ENCODE peak calls at places on chromosome 3, in nine cellular contexts. One of them, this sample, is unnamed.

GRCh38 chr3:170523248-170523647 is 62.6 kb downstream of the SLC7A14 start:
- DNase-seq in aorta: no peak
- DNase-seq in sigmoid colon: no peak
- DNase-seq in CD8-positive, alpha-beta T cell: no peak
- DNase-seq in body of pancreas: no peak
- DNase-seq in psoas muscle: no peak
- DNase-seq in colonic mucosa: no peak
- DNase-seq in tibial nerve: no peak
- DNase-seq in small intestine: no peak
- DNase-seq in this sample: no peak

GRCh38 chr3:196149922-196150321 is 61.3 kb downstream of the ZDHHC19 start:
- DNase-seq in tibial nerve: no peak
- DNase-seq in small intestine: no peak
- DNase-seq in aorta: peak; percentile 12
- DNase-seq in sigmoid colon: no peak
- DNase-seq in colonic mucosa: no peak
- DNase-seq in psoas muscle: no peak
- DNase-seq in CD8-positive, alpha-beta T cell: no peak
- DNase-seq in body of pancreas: no peak
- DNase-seq in this sample: no peak

GRCh38 chr3:40780341-40780800 is 255.6 kb downstream of the ZNF621 start:
- DNase-seq in psoas muscle: peak; percentile 85
- DNase-seq in aorta: peak; percentile 92
- DNase-seq in colonic mucosa: peak; percentile 36
- DNase-seq in body of pancreas: peak; percentile 73
- DNase-seq in small intestine: no peak
- DNase-seq in tibial nerve: peak; percentile 66
- DNase-seq in CD8-positive, alpha-beta T cell: no peak
- DNase-seq in sigmoid colon: peak; percentile 92
- DNase-seq in this sample: peak; percentile 69

GRCh38 chr3:46455231-46456115 is 9.2 kb downstream of the LTF start:
- DNase-seq in sigmoid colon: no peak
- DNase-seq in aorta: no peak
- DNase-seq in psoas muscle: no peak
- DNase-seq in body of pancreas: no peak
- DNase-seq in colonic mucosa: no peak
- DNase-seq in CD8-positive, alpha-beta T cell: no peak
- DNase-seq in tibial nerve: no peak
- DNase-seq in small intestine: no peak
- DNase-seq in this sample: no peak

GRCh38 chr3:153958635-153959320 is 162.4 kb upstream of the ARHGEF26 start:
- DNase-seq in psoas muscle: no peak
- DNase-seq in small intestine: no peak
- DNase-seq in colonic mucosa: no peak
- DNase-seq in CD8-positive, alpha-beta T cell: no peak
- DNase-seq in tibial nerve: no peak
- DNase-seq in sigmoid colon: no peak
- DNase-seq in body of pancreas: no peak
- DNase-seq in aorta: no peak
- DNase-seq in this sample: no peak

GRCh38 chr3:29335438-29335837 is 54.6 kb downstream of the RBMS3 start:
- DNase-seq in colonic mucosa: peak; percentile 44
- DNase-seq in psoas muscle: peak; percentile 59
- DNase-seq in aorta: peak; percentile 91
- DNase-seq in tibial nerve: peak; percentile 64
- DNase-seq in CD8-positive, alpha-beta T cell: no peak
- DNase-seq in small intestine: peak; percentile 11
- DNase-seq in sigmoid colon: peak; percentile 92
- DNase-seq in body of pancreas: peak; percentile 76
- DNase-seq in this sample: peak; percentile 90

GRCh38 chr3:134797816-134798451 is 2.9 kb downstream of the EPHB1 start:
- DNase-seq in tibial nerve: no peak
- DNase-seq in small intestine: no peak
- DNase-seq in body of pancreas: no peak
- DNase-seq in psoas muscle: no peak
- DNase-seq in colonic mucosa: no peak
- DNase-seq in sigmoid colon: no peak
- DNase-seq in aorta: no peak
- DNase-seq in CD8-positive, alpha-beta T cell: no peak
- DNase-seq in this sample: peak; percentile 22

GRCh38 chr3:60314064-60314463 is 937.2 kb downstream of the FHIT start:
- DNase-seq in CD8-positive, alpha-beta T cell: no peak
- DNase-seq in body of pancreas: no peak
- DNase-seq in small intestine: peak; percentile 61
- DNase-seq in tibial nerve: no peak
- DNase-seq in colonic mucosa: no peak
- DNase-seq in sigmoid colon: no peak
- DNase-seq in psoas muscle: no peak
- DNase-seq in aorta: no peak
- DNase-seq in this sample: no peak

GRCh38 chr3:129942296-129942695 is 32.2 kb upstream of the TRH start:
- DNase-seq in CD8-positive, alpha-beta T cell: no peak
- DNase-seq in tibial nerve: peak; percentile 74
- DNase-seq in psoas muscle: peak; percentile 44
- DNase-seq in small intestine: peak; percentile 26
- DNase-seq in colonic mucosa: peak; percentile 51
- DNase-seq in body of pancreas: peak; percentile 37
- DNase-seq in aorta: no peak
- DNase-seq in sigmoid colon: no peak
- DNase-seq in this sample: peak; percentile 44

GRCh38 chr3:30644615-30645014 is 38.2 kb downstream of the TGFBR2 start:
- DNase-seq in tibial nerve: peak; percentile 97
- DNase-seq in sigmoid colon: peak; percentile 92
- DNase-seq in colonic mucosa: peak; percentile 48
- DNase-seq in CD8-positive, alpha-beta T cell: peak; percentile 26
- DNase-seq in aorta: peak; percentile 53
- DNase-seq in small intestine: peak; percentile 49
- DNase-seq in body of pancreas: peak; percentile 47
- DNase-seq in psoas muscle: peak; percentile 38
- DNase-seq in this sample: peak; percentile 43

GRCh38 chr3:153032891-153033290 is 129.1 kb upstream of the RAP2B start:
- DNase-seq in sigmoid colon: no peak
- DNase-seq in body of pancreas: no peak
- DNase-seq in CD8-positive, alpha-beta T cell: no peak
- DNase-seq in small intestine: no peak
- DNase-seq in aorta: no peak
- DNase-seq in tibial nerve: no peak
- DNase-seq in colonic mucosa: no peak
- DNase-seq in psoas muscle: no peak
- DNase-seq in this sample: no peak

GRCh38 chr3:168659015-168659414 is 563.3 kb upstream of the GOLIM4 start:
- DNase-seq in tibial nerve: no peak
- DNase-seq in body of pancreas: no peak
- DNase-seq in CD8-positive, alpha-beta T cell: no peak
- DNase-seq in small intestine: no peak
- DNase-seq in psoas muscle: no peak
- DNase-seq in sigmoid colon: no peak
- DNase-seq in aorta: no peak
- DNase-seq in colonic mucosa: no peak
- DNase-seq in this sample: no peak

GRCh38 chr3:16907245-16907644 is 22.5 kb downstream of the PLCL2 start:
- DNase-seq in sigmoid colon: no peak
- DNase-seq in CD8-positive, alpha-beta T cell: no peak
- DNase-seq in small intestine: no peak
- DNase-seq in tibial nerve: no peak
- DNase-seq in colonic mucosa: no peak
- DNase-seq in aorta: no peak
- DNase-seq in psoas muscle: no peak
- DNase-seq in body of pancreas: no peak
- DNase-seq in this sample: no peak

DNA sequence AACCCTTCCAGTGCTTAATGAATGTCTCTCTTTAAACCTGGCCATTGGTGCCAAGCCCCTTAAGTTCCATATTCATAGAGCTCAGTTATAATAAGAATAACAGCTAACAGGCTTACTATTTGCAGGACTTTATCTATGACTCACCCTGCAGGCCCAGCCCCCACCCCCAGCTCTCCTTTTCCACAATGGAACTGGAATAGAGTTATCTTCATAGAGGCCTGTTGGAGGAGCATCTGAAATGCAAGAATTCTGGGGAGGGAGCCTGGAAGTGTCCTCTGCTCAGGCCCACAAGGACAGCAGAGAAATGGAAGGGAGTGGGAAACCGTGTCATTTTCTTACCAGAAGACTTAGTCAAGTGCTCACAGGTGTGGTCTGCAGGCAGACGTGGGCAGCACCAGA is 52.8 kb downstream of the SEMA5B start:
- DNase-seq in small intestine: no peak
- DNase-seq in tibial nerve: no peak
- DNase-seq in body of pancreas: no peak
- DNase-seq in aorta: peak; percentile 81
- DNase-seq in sigmoid colon: peak; percentile 75
- DNase-seq in CD8-positive, alpha-beta T cell: no peak
- DNase-seq in psoas muscle: no peak
- DNase-seq in colonic mucosa: no peak
- DNase-seq in this sample: no peak
- H3K4me1 ChIP-seq in small intestine: no peaks in the 10 kb centered on the region
- H3K4me1 ChIP-seq in tibial nerve: peaks cover 39% of the 10 kb centered on the region
- H3K4me1 ChIP-seq in body of pancreas: no peaks in the 10 kb centered on the region
- H3K4me1 ChIP-seq in aorta: no peaks in the 10 kb centered on the region
- H3K4me1 ChIP-seq in sigmoid colon: peaks cover 45% of the 10 kb centered on the region
- H3K4me1 ChIP-seq in CD8-positive, alpha-beta T cell: peaks cover 8% of the 10 kb centered on the region
- H3K4me1 ChIP-seq in psoas muscle: peaks cover 8% of the 10 kb centered on the region
- H3K4me1 ChIP-seq in colonic mucosa: no peaks in the 10 kb centered on the region
- H3K4me1 ChIP-seq in this sample: peaks cover 4% of the 10 kb centered on the region

GRCh38 chr3:4495294-4496110 is 2.4 kb downstream of the ITPR1 start:
- DNase-seq in tibial nerve: no peak
- DNase-seq in CD8-positive, alpha-beta T cell: no peak
- DNase-seq in aorta: no peak
- DNase-seq in small intestine: no peak
- DNase-seq in psoas muscle: no peak
- DNase-seq in colonic mucosa: no peak
- DNase-seq in sigmoid colon: no peak
- DNase-seq in body of pancreas: no peak
- DNase-seq in this sample: no peak

GRCh38 chr3:4492240-4493007 is 724 bp upstream of the ITPR1 start:
- DNase-seq in colonic mucosa: peak; percentile 56
- DNase-seq in small intestine: peak; percentile 62
- DNase-seq in tibial nerve: peak; percentile 30
- DNase-seq in CD8-positive, alpha-beta T cell: peak; percentile 43
- DNase-seq in body of pancreas: peak; percentile 52
- DNase-seq in sigmoid colon: peak; percentile 86
- DNase-seq in psoas muscle: peak; percentile 49
- DNase-seq in aorta: peak; percentile 76
- DNase-seq in this sample: peak; percentile 60

GRCh38 chr3:4494807-4495200 is 1.7 kb downstream of the ITPR1 start:
- DNase-seq in sigmoid colon: no peak
- DNase-seq in small intestine: no peak
- DNase-seq in colonic mucosa: no peak
- DNase-seq in tibial nerve: no peak
- DNase-seq in aorta: no peak
- DNase-seq in CD8-positive, alpha-beta T cell: no peak
- DNase-seq in psoas muscle: no peak
- DNase-seq in body of pancreas: no peak
- DNase-seq in this sample: no peak

GRCh38 chr3:4493008-4493930 is at the start of gene ITPR1:
- DNase-seq in body of pancreas: peak; percentile 99
- DNase-seq in aorta: peak; percentile 100
- DNase-seq in CD8-positive, alpha-beta T cell: peak; percentile 97
- DNase-seq in small intestine: peak; percentile 98
- DNase-seq in colonic mucosa: peak; percentile 98
- DNase-seq in tibial nerve: peak; percentile 97
- DNase-seq in sigmoid colon: peak; percentile 100
- DNase-seq in psoas muscle: peak; percentile 97
- DNase-seq in this sample: peak; percentile 99

GRCh38 chr3:4493931-4494806 is 1.0 kb downstream of the ITPR1 start:
- DNase-seq in sigmoid colon: peak; percentile 79
- DNase-seq in CD8-positive, alpha-beta T cell: no peak
- DNase-seq in tibial nerve: no peak
- DNase-seq in colonic mucosa: peak; percentile 30
- DNase-seq in body of pancreas: no peak
- DNase-seq in small intestine: peak; percentile 16
- DNase-seq in aorta: peak; percentile 51
- DNase-seq in psoas muscle: no peak
- DNase-seq in this sample: no peak
- H3K27ac ChIP-seq in sigmoid colon: peak overlapping the region; percentile 96
- H3K27ac ChIP-seq in CD8-positive, alpha-beta T cell: peak overlapping the region; percentile 75
- H3K27ac ChIP-seq in tibial nerve: peak overlapping the region; percentile 76
- H3K27ac ChIP-seq in colonic mucosa: peak overlapping the region; percentile 63
- H3K27ac ChIP-seq in body of pancreas: no peak overlapping the region
- H3K27ac ChIP-seq in small intestine: peak overlapping the region; percentile 45
- H3K27ac ChIP-seq in aorta: peak overlapping the region; percentile 48
- H3K27ac ChIP-seq in psoas muscle: no peak overlapping the region
- H3K27ac ChIP-seq in this sample: no peak overlapping the region

DNA sequence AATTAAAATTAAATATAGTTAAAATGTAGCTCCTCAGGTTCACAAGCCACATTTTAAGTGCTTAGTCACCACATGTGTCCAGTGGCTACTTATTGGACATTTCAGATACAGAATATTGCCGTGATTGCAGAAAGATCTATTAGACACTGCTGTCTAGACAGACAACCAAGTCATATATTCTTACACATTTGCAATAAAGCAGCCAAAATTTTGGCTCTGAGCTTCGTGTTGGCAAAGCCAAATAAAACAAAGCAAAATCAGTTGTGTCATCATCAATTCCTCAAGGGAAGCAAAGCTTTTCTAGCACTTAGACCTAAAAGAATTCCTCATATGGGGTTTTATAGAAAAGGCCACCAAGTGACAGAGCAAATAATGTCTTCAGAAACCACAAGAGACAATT is 193.1 kb upstream of the LPP start:
- DNase-seq in colonic mucosa: no peak
- DNase-seq in tibial nerve: no peak
- DNase-seq in psoas muscle: no peak
- DNase-seq in body of pancreas: no peak
- DNase-seq in aorta: no peak
- DNase-seq in small intestine: no peak
- DNase-seq in sigmoid colon: no peak
- DNase-seq in CD8-positive, alpha-beta T cell: no peak
- DNase-seq in this sample: no peak
- H3K4me1 ChIP-seq in colonic mucosa: no peaks in the 10 kb centered on the region
- H3K4me1 ChIP-seq in tibial nerve: peaks cover 30% of the 10 kb centered on the region
- H3K4me1 ChIP-seq in psoas muscle: peaks cover 51% of the 10 kb centered on the region
- H3K4me1 ChIP-seq in body of pancreas: peaks cover 9% of the 10 kb centered on the region
- H3K4me1 ChIP-seq in aorta: no peaks in the 10 kb centered on the region
- H3K4me1 ChIP-seq in small intestine: no peaks in the 10 kb centered on the region
- H3K4me1 ChIP-seq in sigmoid colon: no peaks in the 10 kb centered on the region
- H3K4me1 ChIP-seq in CD8-positive, alpha-beta T cell: peaks cover 22% of the 10 kb centered on the region
- H3K4me1 ChIP-seq in this sample: peaks cover 28% of the 10 kb centered on the region

DNA sequence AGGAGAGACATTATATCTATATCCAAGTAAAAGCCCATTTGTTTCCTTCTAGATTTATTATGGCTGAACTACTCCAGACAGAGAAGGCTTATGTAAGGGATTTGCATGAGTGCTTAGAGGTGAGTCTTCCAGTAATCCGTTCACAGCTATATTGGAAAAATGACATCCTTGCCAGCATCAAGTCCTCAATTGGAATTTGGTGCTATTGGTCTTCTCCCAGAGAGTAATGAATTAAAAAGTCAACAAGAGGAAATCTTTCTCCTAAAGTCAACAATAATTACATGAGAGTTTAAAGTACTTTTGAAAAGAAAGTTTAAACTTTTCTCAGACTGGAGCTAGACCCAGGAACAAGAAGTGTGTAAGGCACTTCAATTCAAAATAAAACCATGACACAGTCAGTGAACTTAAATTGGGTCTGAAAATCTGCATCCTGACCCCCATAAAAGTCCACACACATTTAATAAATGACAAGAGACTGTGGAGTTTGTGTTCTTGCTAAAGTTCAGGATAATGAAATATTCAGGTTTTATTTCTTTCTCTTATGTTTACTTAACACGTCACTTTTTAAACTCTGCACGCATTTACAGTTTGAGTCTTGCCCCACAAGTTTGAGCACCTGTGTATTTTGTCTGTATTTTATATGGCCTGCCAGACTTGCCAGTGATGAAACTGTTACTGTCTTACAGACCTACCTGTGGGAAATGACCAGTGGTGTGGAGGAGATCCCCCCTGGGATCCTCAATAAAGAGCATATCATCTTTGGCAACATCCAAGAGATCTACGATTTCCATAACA is 268.2 kb upstream of the UMPS start:
- DNase-seq in CD8-positive, alpha-beta T cell: no peak
- DNase-seq in tibial nerve: no peak
- DNase-seq in psoas muscle: no peak
- DNase-seq in colonic mucosa: peak; percentile 23
- DNase-seq in aorta: no peak
- DNase-seq in small intestine: no peak
- DNase-seq in sigmoid colon: no peak
- DNase-seq in body of pancreas: no peak
- DNase-seq in this sample: no peak
- H3K27ac ChIP-seq in CD8-positive, alpha-beta T cell: no peak overlapping the region
- H3K27ac ChIP-seq in tibial nerve: no peak overlapping the region
- H3K27ac ChIP-seq in psoas muscle: no peak overlapping the region
- H3K27ac ChIP-seq in colonic mucosa: no peak overlapping the region
- H3K27ac ChIP-seq in aorta: no peak overlapping the region
- H3K27ac ChIP-seq in small intestine: no peak overlapping the region
- H3K27ac ChIP-seq in sigmoid colon: no peak overlapping the region
- H3K27ac ChIP-seq in body of pancreas: no peak overlapping the region
- H3K27ac ChIP-seq in this sample: no peak overlapping the region